ENCODE peak calls at places on chromosomes 16 and 17, in ten cellular contexts. P, E, W, V, B, L, R, J, I and H are unnamed samples. For H3K27me3, the result is how much of the 10 kb centered on the place peaks cover.

GRCh38 chr17:40355123-40355803 is 9.3 kb downstream of the GJD3 start:
- DNase-seq in P (peak), E (peak), W (peak), V (no peak), B (no peak), L (peak), R (peak), J (peak), I (peak), H (no peak)

GRCh38 chr17:72846399-72846798 is 246.1 kb downstream of the SLC39A11 start:
- DNase-seq in P (no peak), E (no peak), W (no peak), V (no peak), B (no peak), L (no peak), R (no peak), J (no peak), I (no peak), H (no peak)

GRCh38 chr16:84194470-84195200 is 3.7 kb downstream of the ADAD2 start:
- DNase-seq in P (no peak), E (no peak), W (peak), V (peak), B (no peak), L (peak), R (no peak), J (no peak), I (no peak), H (no peak)

GRCh38 chr17:38701504-38702165 is 3.4 kb upstream of the MLLT6 start:
- DNase-seq in P (peak), E (peak), W (peak), V (peak), B (no peak), L (peak), R (peak), J (peak), I (peak), H (peak)

GRCh38 chr17:81509048-81509686 is 3.4 kb downstream of the ACTG1 start:
- DNase-seq in P (no peak), E (no peak), W (no peak), V (peak), B (no peak), L (peak), R (no peak), J (no peak), I (no peak), H (peak)

GRCh38 chr17:46002311-46002972 is 3.4 kb downstream of the STH start:
- DNase-seq in P (peak), E (peak), W (peak), V (peak), B (no peak), L (peak), R (peak), J (peak), I (peak), H (peak)

GRCh38 chr17:63066158-63066808 is 100.2 kb downstream of the TANC2 start:
- DNase-seq in P (no peak), E (no peak), W (no peak), V (no peak), B (no peak), L (no peak), R (no peak), J (no peak), I (no peak), H (no peak)

GRCh38 chr16:11312718-11313492 is 31.8 kb upstream of the PRM1 start:
- DNase-seq in P (peak), E (no peak), W (no peak), V (peak), B (peak), L (peak), R (no peak), J (peak), I (no peak), H (no peak)

GRCh38 chr17:80992077-80992947 is 671 bp downstream of the CHMP6 start:
- DNase-seq in P (no peak), E (no peak), W (no peak), V (peak), B (no peak), L (no peak), R (no peak), J (peak), I (no peak), H (no peak)

DNA sequence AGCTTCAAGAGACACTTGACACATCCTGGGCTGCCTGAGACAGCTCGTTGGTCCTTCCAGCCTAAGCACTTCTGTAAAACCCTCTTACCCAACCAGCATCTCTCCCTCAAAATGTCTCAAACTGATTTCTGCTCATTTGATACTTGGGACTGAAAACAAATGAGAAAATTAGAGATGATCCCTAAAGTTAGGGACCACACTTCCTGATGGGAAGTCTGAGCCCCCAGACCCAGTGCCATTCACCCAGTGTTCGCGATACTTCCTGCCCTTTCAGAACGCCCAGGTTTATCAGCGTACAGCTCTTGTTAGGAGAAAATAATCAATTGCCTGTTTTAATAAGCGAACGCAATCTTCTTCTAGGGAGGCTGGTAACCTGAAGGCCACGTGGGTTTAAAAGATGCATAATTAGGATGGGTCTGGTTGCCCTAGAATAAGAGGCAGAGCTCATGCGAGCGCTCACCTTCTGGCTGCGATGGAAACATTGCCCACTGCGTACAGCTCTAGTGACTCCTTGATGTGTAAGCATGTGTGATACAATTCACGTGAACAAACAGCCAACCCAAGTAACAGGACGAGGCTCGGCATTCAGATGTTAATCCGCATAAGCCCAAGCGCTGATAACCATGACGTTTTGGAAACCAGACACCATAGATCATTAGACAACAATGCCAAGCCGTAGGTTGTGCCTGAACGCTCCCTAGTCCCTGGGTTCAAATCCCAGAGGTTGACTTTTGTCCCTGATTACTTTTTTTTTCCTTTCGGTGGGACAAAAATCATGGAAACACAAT is 213.1 kb downstream of the FOXL1 start:
- DNase-seq in P (no peak), E (no peak), W (no peak), V (no peak), B (no peak), L (no peak), R (no peak), J (no peak), I (no peak), H (no peak)
- H3K27me3 ChIP-seq in P (under half), E (under half), W (under half), V (half or more), B (under half), L (under half), R (under half), J (under half), I (under half), H (under half)

GRCh38 chr16:51154271-51155171 is 3.5 kb upstream of the SALL1 start:
- DNase-seq in P (no peak), E (no peak), W (no peak), V (no peak), B (no peak), L (no peak), R (no peak), J (no peak), I (no peak), H (no peak)
- H3K27me3 ChIP-seq in P (under half), E (under half), W (half or more), V (under half), B (under half), L (under half), R (under half), J (under half), I (under half), H (under half)

GRCh38 chr17:52157603-52158449 is 688 bp downstream of the CA10 start:
- DNase-seq in P (no peak), E (peak), W (no peak), V (no peak), B (no peak), L (no peak), R (no peak), J (no peak), I (no peak), H (no peak)
- H3K27me3 ChIP-seq in P (under half), E (half or more), W (half or more), V (under half), B (under half), L (under half), R (under half), J (under half), I (under half), H (under half)

GRCh38 chr17:49093131-49093530 is 39.4 kb upstream of the B4GALNT2 start:
- DNase-seq in P (no peak), E (no peak), W (no peak), V (no peak), B (no peak), L (no peak), R (no peak), J (no peak), I (peak), H (no peak)
- H3K27me3 ChIP-seq in P (under half), E (under half), W (under half), V (under half), B (under half), L (under half), R (under half), J (under half), I (under half), H (under half)

GRCh38 chr16:50450957-50451356 is 82.2 kb upstream of the BRD7 start:
- DNase-seq in P (no peak), E (no peak), W (no peak), V (no peak), B (no peak), L (no peak), R (no peak), J (no peak), I (no peak), H (no peak)

GRCh38 chr16:50448981-50449380 is 80.2 kb upstream of the BRD7 start:
- DNase-seq in P (no peak), E (no peak), W (no peak), V (no peak), B (no peak), L (peak), R (no peak), J (no peak), I (no peak), H (no peak)

GRCh38 chr16:50448522-50448921 is 79.7 kb upstream of the BRD7 start:
- DNase-seq in P (no peak), E (no peak), W (no peak), V (no peak), B (no peak), L (peak), R (no peak), J (no peak), I (no peak), H (no peak)

GRCh38 chr16:50451951-50452508 is 83.2 kb upstream of the BRD7 start:
- DNase-seq in P (no peak), E (no peak), W (no peak), V (no peak), B (no peak), L (no peak), R (no peak), J (no peak), I (no peak), H (no peak)

GRCh38 chr16:50449800-50450199 is 81.0 kb upstream of the BRD7 start:
- DNase-seq in P (no peak), E (no peak), W (no peak), V (no peak), B (no peak), L (peak), R (no peak), J (no peak), I (no peak), H (no peak)
- H3K27me3 ChIP-seq in P (under half), E (under half), W (under half), V (under half), B (under half), L (under half), R (under half), J (under half), I (under half), H (under half)

GRCh38 chr17:79273660-79274059 is 199.0 kb downstream of the ENGASE start:
- DNase-seq in P (no peak), E (no peak), W (no peak), V (no peak), B (no peak), L (no peak), R (no peak), J (peak), I (no peak), H (no peak)
- H3K27me3 ChIP-seq in P (under half), E (under half), W (under half), V (half or more), B (under half), L (under half), R (under half), J (under half), I (under half), H (under half)